ENCODE peak calls at places on chromosomes 2 and 18, in nine cellular contexts. X is NCI-H345, M is foreskin fibroblast, I is HuH-7.5, G is AG10803, C is LoVo, Z is keratinocyte, H is iPS-NIHi11, T is T-helper 9 cell. S is an unnamed sample.

GRCh38 chr2:31903109-31903780 is 107.6 kb downstream of the MEMO1 start:
- DNase-seq in I (no peak), T (no peak), X (no peak), Z (no peak), H (no peak), M (no peak), C (no peak), G (no peak), S (no peak)

GRCh38 chr2:31666878-31667277 is 86.1 kb upstream of the SRD5A2 start:
- DNase-seq in T (no peak), C (no peak), M (no peak), G (no peak), Z (no peak), X (no peak), H (no peak), I (no peak), S (no peak)

GRCh38 chr2:130819226-130819914 is 17.3 kb upstream of the ARHGEF4 start:
- DNase-seq in T (no peak), Z (no peak), I (no peak), H (no peak), M (no peak), C (no peak), X (no peak), G (no peak), S (no peak)

GRCh38 chr18:55328301-55328700 is 259.7 kb downstream of the TCF4 start:
- DNase-seq in X (no peak), M (peak), Z (no peak), H (no peak), T (no peak), I (no peak), C (no peak), G (peak), S (no peak)

GRCh38 chr2:233079953-233080835 is 20.1 kb downstream of the INPP5D start:
- DNase-seq in T (no peak), C (no peak), Z (no peak), M (no peak), X (no peak), G (no peak), I (no peak), H (no peak), S (no peak)

GRCh38 chr2:64359176-64359891 is 94.6 kb upstream of the LGALSL start:
- DNase-seq in G (peak), C (no peak), H (no peak), Z (no peak), X (no peak), I (no peak), M (peak), T (no peak), S (no peak)

GRCh38 chr2:147182260-147182659 is 662.6 kb upstream of the ACVR2A start:
- DNase-seq in T (peak), I (no peak), G (no peak), X (no peak), H (no peak), Z (peak), C (peak), M (no peak), S (no peak)

GRCh38 chr2:190277234-190278112 is 42.2 kb downstream of the HIBCH start:
- DNase-seq in T (no peak), X (peak), Z (no peak), C (peak), I (no peak), M (peak), H (peak), G (peak), S (peak)

GRCh38 chr2:95231723-95232122 is 24.4 kb downstream of the ZNF892 start:
- DNase-seq in G (peak), H (peak), I (peak), Z (no peak), M (peak), C (peak), T (no peak), X (peak), S (peak)

GRCh38 chr2:29123584-29124349 is 8.6 kb downstream of the CLIP4 start:
- DNase-seq in T (no peak), M (peak), I (no peak), C (peak), X (no peak), G (peak), Z (no peak), H (no peak), S (peak)

GRCh38 chr2:152352616-152353015 is 17.6 kb downstream of the FMNL2 start:
- DNase-seq in I (no peak), G (no peak), T (no peak), M (no peak), X (no peak), H (no peak), Z (no peak), C (no peak), S (no peak)

GRCh38 chr2:71457959-71458322 is 4.6 kb downstream of the DYSF start:
- DNase-seq in M (no peak), G (no peak), H (no peak), C (no peak), T (no peak), Z (no peak), I (no peak), X (no peak), S (no peak)

GRCh38 chr2:39620067-39620466 is 45.6 kb upstream of the TMEM178A start:
- DNase-seq in H (no peak), Z (no peak), C (peak), I (no peak), X (no peak), T (no peak), M (peak), G (peak), S (peak)

GRCh38 chr2:7109558-7109935 is 192.3 kb downstream of the RNF144A start:
- DNase-seq in H (no peak), T (no peak), M (no peak), X (no peak), Z (no peak), I (no peak), G (no peak), C (no peak), S (no peak)

GRCh38 chr18:45167109-45167551 is 448.1 kb upstream of the SLC14A2 start:
- DNase-seq in H (no peak), C (no peak), G (peak), X (no peak), I (no peak), T (no peak), Z (no peak), M (peak), S (peak)

GRCh38 chr2:46471002-46471583 is 8.3 kb upstream of the TMEM247 start:
- DNase-seq in G (no peak), T (no peak), I (no peak), C (no peak), Z (no peak), H (no peak), X (no peak), M (no peak), S (no peak)

GRCh38 chr2:16626497-16626896 is 39.1 kb downstream of the CYRIA start:
- DNase-seq in H (no peak), C (no peak), I (no peak), G (peak), X (no peak), M (no peak), T (no peak), Z (no peak), S (peak)

GRCh38 chr2:224357098-224357901 is 44.6 kb downstream of the FAM124B start:
- DNase-seq in X (peak), M (peak), H (peak), G (peak), Z (peak), C (peak), T (peak), I (peak), S (peak)

GRCh38 chr2:135773917-135774316 is 32.3 kb downstream of the UBXN4 start:
- DNase-seq in C (no peak), H (no peak), M (peak), T (no peak), I (no peak), G (no peak), X (no peak), Z (no peak), S (peak)

GRCh38 chr18:66077066-66077465 is 326.3 kb downstream of the CDH7 start:
- DNase-seq in G (no peak), M (no peak), X (no peak), T (no peak), C (no peak), H (no peak), Z (no peak), I (no peak), S (no peak)

GRCh38 chr18:64474279-64474678 is 325.4 kb upstream of the LINC00305 start:
- DNase-seq in H (no peak), I (no peak), T (no peak), C (no peak), M (no peak), Z (no peak), G (no peak), X (no peak), S (no peak)

GRCh38 chr18:47250415-47251046 is 929 bp downstream of the SKOR2 start:
- DNase-seq in M (no peak), X (no peak), T (no peak), I (no peak), G (no peak), Z (no peak), C (no peak), H (no peak), S (no peak)

GRCh38 chr18:36187138-36187825 is at the start of gene MOCOS:
- DNase-seq in X (no peak), H (peak), C (peak), I (peak), M (peak), Z (no peak), T (peak), G (peak), S (peak)

GRCh38 chr2:96870631-96871255 is 863 bp upstream of the SEMA4C start:
- DNase-seq in H (no peak), G (no peak), X (peak), M (peak), I (no peak), C (no peak), T (peak), Z (no peak), S (no peak)

GRCh38 chr18:58615150-58616132 is 13.4 kb downstream of the ALPK2 start:
- DNase-seq in I (no peak), X (no peak), H (no peak), T (peak), C (no peak), M (no peak), Z (no peak), G (no peak), S (no peak)

GRCh38 chr2:128809256-128809636 is 490.6 kb upstream of the HS6ST1 start:
- DNase-seq in M (no peak), X (no peak), G (no peak), I (no peak), H (no peak), C (no peak), T (no peak), Z (peak), S (no peak)

GRCh38 chr2:99822487-99823218 is 319.7 kb downstream of the AFF3 start:
- DNase-seq in G (no peak), I (no peak), C (no peak), X (no peak), Z (no peak), H (peak), T (no peak), M (no peak), S (no peak)

GRCh38 chr2:59390581-59390980 is 1149.5 kb upstream of the FANCL start:
- DNase-seq in G (no peak), I (no peak), C (no peak), T (no peak), H (no peak), X (no peak), Z (no peak), M (no peak), S (no peak)

GRCh38 chr2:188975497-188976102 is 1.4 kb downstream of the COL3A1 start:
- DNase-seq in C (no peak), M (peak), I (no peak), X (no peak), G (peak), Z (no peak), H (peak), T (no peak), S (peak)

GRCh38 chr2:191246820-191247380 is 1.7 kb downstream of the MYO1B start:
- DNase-seq in I (no peak), C (no peak), G (peak), T (no peak), Z (no peak), M (peak), X (no peak), H (no peak), S (peak)

GRCh38 chr18:22285299-22286140 is 116.1 kb downstream of the GATA6 start:
- DNase-seq in G (peak), T (no peak), H (no peak), I (no peak), M (no peak), Z (no peak), X (no peak), C (no peak), S (no peak)

GRCh38 chr2:120109186-120110061 is 96.5 kb downstream of the EPB41L5 start:
- DNase-seq in T (no peak), G (peak), M (peak), Z (no peak), X (peak), C (no peak), H (peak), I (peak), S (peak)

GRCh38 chr2:72579595-72580180 is 246.1 kb downstream of the EXOC6B start:
- DNase-seq in G (peak), X (peak), Z (no peak), C (peak), M (peak), I (no peak), H (peak), T (no peak), S (peak)

GRCh38 chr2:38529208-38529607 is 73.5 kb downstream of the HNRNPLL start:
- DNase-seq in X (no peak), I (no peak), Z (no peak), T (no peak), C (no peak), H (no peak), M (no peak), G (no peak), S (no peak)

S was measured in fibroblast of villous mesenchyme.